ENCODE peak calls at places on chromosomes 5 and 9, in nine cellular contexts. T, B, J, Z, D, S, E, H and I are unnamed samples.
A peak's percentile ranks its signal among the peaks of the same experiment; 100 is the strongest.

GRCh38 chr9:20363233-20363632 is 259.1 kb downstream of the MLLT3 start:
- DNase-seq in T (no peak), B (no peak), J (no peak), Z (no peak), D (no peak), S (no peak), E (no peak), H (no peak), I (no peak)

GRCh38 chr9:113650207-113651131 is 186.9 kb downstream of the RGS3 start:
- DNase-seq in T (no peak), B (no peak), J (no peak), Z (peak; percentile 77), D (peak; percentile 59), S (no peak), E (no peak), H (no peak), I (peak; percentile 74)

GRCh38 chr5:154189256-154189818 is 1.2 kb upstream of the GALNT10 start:
- DNase-seq in T (peak; percentile 44), B (no peak), J (peak; percentile 45), Z (no peak), D (peak; percentile 31), S (no peak), E (no peak), H (peak; percentile 49), I (peak; percentile 61)

GRCh38 chr5:92652735-92653134 is 928.3 kb downstream of the NR2F1-AS1 start:
- DNase-seq in T (no peak), B (peak; percentile 19), J (no peak), Z (no peak), D (no peak), S (no peak), E (no peak), H (peak; percentile 18), I (peak; percentile 42)

GRCh38 chr9:114282926-114283325 is 40.0 kb upstream of the ORM1 start:
- DNase-seq in T (peak; percentile 76), B (peak; percentile 55), J (no peak), Z (no peak), D (no peak), S (no peak), E (no peak), H (peak; percentile 78), I (peak; percentile 83)

GRCh38 chr9:107833295-107833694 is 343.7 kb upstream of the KLF4 start:
- DNase-seq in T (no peak), B (no peak), J (no peak), Z (no peak), D (no peak), S (no peak), E (no peak), H (no peak), I (peak; percentile 41)

GRCh38 chr9:118059520-118060278 is 355.5 kb downstream of the TLR4 start:
- DNase-seq in T (no peak), B (peak; percentile 72), J (peak; percentile 80), Z (peak; percentile 17), D (peak; percentile 77), S (no peak), E (peak; percentile 41), H (peak; percentile 61), I (peak; percentile 32)

GRCh38 chr5:55437859-55438206 is 96.9 kb downstream of the PLPP1 start:
- DNase-seq in T (no peak), B (no peak), J (no peak), Z (no peak), D (no peak), S (no peak), E (no peak), H (no peak), I (no peak)

GRCh38 chr5:132209901-132210545 is 17.6 kb downstream of the P4HA2 start:
- DNase-seq in T (no peak), B (no peak), J (no peak), Z (no peak), D (no peak), S (no peak), E (no peak), H (no peak), I (no peak)

GRCh38 chr5:96247097-96247675 is 185.9 kb downstream of the PCSK1 start:
- DNase-seq in T (no peak), B (no peak), J (no peak), Z (no peak), D (no peak), S (no peak), E (no peak), H (no peak), I (peak; percentile 89)

GRCh38 chr9:112434487-112434886 is 52.1 kb upstream of the KIAA1958 start:
- DNase-seq in T (no peak), B (no peak), J (no peak), Z (no peak), D (no peak), S (no peak), E (no peak), H (no peak), I (no peak)

GRCh38 chr9:35552376-35552775 is 52.7 kb upstream of the TESK1 start:
- DNase-seq in T (no peak), B (no peak), J (no peak), Z (peak; percentile 4), D (no peak), S (no peak), E (no peak), H (no peak), I (peak; percentile 44)

GRCh38 chr9:134489621-134490380 is 151.8 kb upstream of the COL5A1 start:
- DNase-seq in T (peak; percentile 17), B (no peak), J (no peak), Z (no peak), D (no peak), S (no peak), E (no peak), H (no peak), I (no peak)

GRCh38 chr5:30768061-30768460 is 425.4 kb upstream of the CDH6 start:
- DNase-seq in T (no peak), B (no peak), J (no peak), Z (no peak), D (no peak), S (no peak), E (no peak), H (no peak), I (peak; percentile 15)

DNA sequence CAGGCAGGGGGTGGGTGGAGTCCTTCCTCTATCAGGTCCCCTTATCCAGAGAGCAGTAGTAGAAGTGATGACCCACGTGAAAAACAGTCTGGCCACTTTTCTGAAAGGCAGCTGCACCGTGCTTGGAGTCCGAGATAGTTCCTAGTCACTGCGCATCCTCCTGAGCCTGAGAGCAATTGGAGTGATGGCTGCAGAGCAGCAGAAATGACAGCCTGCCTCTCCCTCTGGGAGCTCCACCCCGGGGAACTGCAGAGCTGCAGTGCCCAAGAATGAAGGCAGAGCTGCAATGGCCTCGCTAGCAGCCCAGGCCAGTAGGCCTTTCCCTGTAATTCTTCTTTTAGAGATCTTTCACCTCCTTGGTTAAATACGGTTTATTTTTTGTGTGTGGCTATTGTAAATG is 82.6 kb downstream of the CETN3 start:
- DNase-seq in T (no peak), B (no peak), J (peak; percentile 13), Z (no peak), D (no peak), S (no peak), E (no peak), H (no peak), I (no peak)
- H3K4me1 ChIP-seq in T (no peaks in the 10 kb centered on the region), B (no peaks in the 10 kb centered on the region), J (no peaks in the 10 kb centered on the region), Z (no peaks in the 10 kb centered on the region), D (no peaks in the 10 kb centered on the region), S (no peaks in the 10 kb centered on the region), E (no peaks in the 10 kb centered on the region), H (no peaks in the 10 kb centered on the region), I (no peaks in the 10 kb centered on the region)

GRCh38 chr9:90998573-90998972 is 197.0 kb downstream of the SYK start:
- DNase-seq in T (no peak), B (no peak), J (no peak), Z (peak; percentile 53), D (no peak), S (no peak), E (no peak), H (no peak), I (no peak)
- H3K4me2 ChIP-seq in T (no peak overlapping the region), B (no peak overlapping the region), J (no peak overlapping the region), Z (peak overlapping the region; percentile 40), D (no peak overlapping the region), S (peak overlapping the region; percentile 40), E (no peak overlapping the region), H (no peak overlapping the region), I (no peak overlapping the region)

DNA sequence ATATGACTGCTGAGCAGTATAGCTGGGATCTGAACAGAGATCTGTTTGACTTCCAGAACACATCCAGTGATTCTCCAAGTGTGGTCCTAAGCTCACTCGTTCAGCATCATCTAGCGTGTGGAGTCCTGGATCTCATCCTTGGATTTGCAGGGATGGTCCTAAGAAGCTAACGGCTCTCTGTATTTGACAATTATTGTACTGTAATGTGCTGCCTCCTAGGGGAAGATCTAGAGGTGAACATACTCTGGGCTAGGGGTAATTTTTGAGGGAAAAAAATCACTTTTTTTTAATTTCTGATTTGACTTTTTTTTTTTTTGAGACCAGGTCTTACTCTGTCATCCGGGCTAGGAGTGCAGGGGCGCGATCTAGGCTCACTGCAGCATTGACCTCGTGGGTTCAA is 1.5 kb downstream of the SLC26A2 start:
- DNase-seq in T (peak; percentile 73), B (peak; percentile 75), J (peak; percentile 27), Z (peak; percentile 84), D (peak; percentile 47), S (no peak), E (peak; percentile 11), H (peak; percentile 21), I (peak; percentile 84)
- TF ChIP-seq EZH2phosphoT487 in T (no peak), B (no peak), J (no peak), Z (no peak), D (no peak), S (no peak), E (no peak), H (no peak), I (no peak)

GRCh38 chr5:172137046-172137445 is 51.0 kb downstream of the STK10 start:
- DNase-seq in T (no peak), B (no peak), J (no peak), Z (no peak), D (no peak), S (no peak), E (no peak), H (no peak), I (no peak)

GRCh38 chr5:172127581-172127980 is 60.4 kb downstream of the STK10 start:
- DNase-seq in T (no peak), B (no peak), J (no peak), Z (no peak), D (no peak), S (no peak), E (no peak), H (no peak), I (no peak)

GRCh38 chr5:172129174-172129764 is 58.8 kb downstream of the STK10 start:
- DNase-seq in T (no peak), B (no peak), J (no peak), Z (no peak), D (no peak), S (no peak), E (no peak), H (no peak), I (no peak)

DNA sequence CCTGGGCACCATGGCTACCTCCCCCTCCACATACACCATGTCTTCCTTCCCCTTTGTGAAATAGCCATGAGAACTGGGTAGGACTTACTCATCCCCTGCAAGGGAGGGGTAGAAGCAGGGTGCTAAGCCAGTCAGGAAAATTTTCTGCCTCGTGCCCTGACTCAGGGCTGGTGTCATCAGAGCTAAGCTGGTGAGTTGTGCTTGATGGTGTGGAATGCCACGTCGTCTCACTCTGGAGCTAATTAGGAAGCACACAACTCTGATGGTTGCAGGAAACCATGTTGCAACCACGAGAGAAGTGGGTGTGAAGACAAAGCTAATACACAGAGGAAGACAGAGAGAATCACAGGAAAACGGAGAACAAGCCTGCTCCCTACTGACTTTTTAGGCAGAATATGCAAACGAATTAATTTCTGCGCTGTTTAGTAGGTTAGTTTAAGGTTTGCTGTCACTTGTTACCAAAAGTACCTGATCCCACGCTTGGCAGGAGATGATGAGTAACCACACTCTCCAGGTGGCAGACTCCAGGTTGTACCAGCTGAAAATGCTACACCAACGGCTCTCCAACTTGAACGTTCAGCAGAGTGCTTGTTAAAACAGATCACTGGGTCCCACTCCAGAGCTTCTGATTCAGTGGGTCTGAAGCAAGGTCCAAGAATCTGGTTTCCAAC is 54.5 kb downstream of the STK10 start:
- DNase-seq in T (no peak), B (no peak), J (no peak), Z (peak; percentile 43), D (no peak), S (no peak), E (no peak), H (no peak), I (peak; percentile 99)
- H3K4me1 ChIP-seq in T (no peaks in the 10 kb centered on the region), B (no peaks in the 10 kb centered on the region), J (no peaks in the 10 kb centered on the region), Z (peaks cover 6% of the 10 kb centered on the region), D (no peaks in the 10 kb centered on the region), S (no peaks in the 10 kb centered on the region), E (peaks cover 7% of the 10 kb centered on the region), H (no peaks in the 10 kb centered on the region), I (peaks cover 15% of the 10 kb centered on the region)